ENCODE peak calls at places on chromosomes 1 and 21, in ten cellular contexts. Z is neural progenitor cell; Q is breast epithelium; V is CD8-positive, alpha-beta memory T cell; I is right cardiac atrium; S is brain microvascular endothelial cell; E is H9; W is cardiac muscle cell; B is colonic mucosa; L is tibial artery. U is an unnamed sample.

GRCh38 chr1:154711416-154711815 is 103.4 kb upstream of the ADAR start:
- DNase-seq in S (no peak), I (no peak), B (no peak), E (no peak), V (no peak), Z (no peak), W (no peak), L (no peak), Q (no peak), U (no peak)

GRCh38 chr1:56446531-56447098 is 132.7 kb downstream of the PLPP3 start:
- DNase-seq in Z (no peak), L (peak), B (peak), Q (no peak), S (peak), W (peak), I (peak), E (no peak), V (no peak), U (no peak)

GRCh38 chr1:111746614-111746999 is 7.4 kb upstream of the INKA2 start:
- DNase-seq in Q (no peak), L (no peak), V (no peak), Z (no peak), W (no peak), B (no peak), S (no peak), I (no peak), E (no peak), U (no peak)

GRCh38 chr1:90347366-90347765 is 352.5 kb downstream of the ZNF326 start:
- DNase-seq in Z (no peak), W (no peak), V (no peak), I (no peak), S (no peak), E (no peak), Q (no peak), B (peak), L (no peak), U (no peak)

GRCh38 chr1:169615803-169616202 is 14.1 kb downstream of the SELP start:
- DNase-seq in B (no peak), Z (no peak), Q (no peak), S (no peak), W (no peak), L (no peak), E (no peak), V (no peak), I (no peak), U (no peak)

GRCh38 chr21:34109075-34109474 is 35.7 kb downstream of the MRPS6 start:
- DNase-seq in L (no peak), W (no peak), S (no peak), V (no peak), I (no peak), E (no peak), Z (no peak), Q (no peak), B (no peak), U (no peak)

GRCh38 chr1:91924146-91924545 is 25.1 kb upstream of the BRDT start:
- DNase-seq in Z (no peak), Q (no peak), B (no peak), S (peak), E (no peak), I (no peak), V (no peak), W (peak), L (no peak), U (peak)

GRCh38 chr1:11925938-11926292 is 312 bp downstream of the KIAA2013 start:
- DNase-seq in Q (no peak), Z (no peak), B (no peak), V (no peak), L (no peak), W (no peak), I (peak), S (no peak), E (no peak), U (no peak)

GRCh38 chr1:238466459-238466858 is 575.7 kb upstream of the ZP4 start:
- DNase-seq in I (no peak), S (no peak), L (no peak), B (no peak), V (no peak), W (no peak), E (no peak), Q (no peak), Z (no peak), U (no peak)

GRCh38 chr1:64000021-64000420 is 203.4 kb upstream of the UBE2U start:
- DNase-seq in E (no peak), B (no peak), Q (no peak), L (no peak), Z (no peak), S (no peak), V (no peak), W (no peak), I (no peak), U (no peak)

GRCh38 chr1:207884276-207885029 is 26.5 kb downstream of the CD34 start:
- DNase-seq in L (no peak), V (no peak), S (no peak), Q (no peak), W (no peak), B (no peak), E (no peak), Z (no peak), I (no peak), U (no peak)

GRCh38 chr1:92274939-92275338 is 23.8 kb downstream of the GLMN start:
- DNase-seq in Q (no peak), I (no peak), B (no peak), S (peak), V (no peak), W (no peak), L (no peak), Z (no peak), E (no peak), U (no peak)

GRCh38 chr1:57889686-57890360 is 466.0 kb upstream of the DAB1 start:
- DNase-seq in Q (no peak), E (no peak), I (no peak), Z (no peak), L (no peak), V (no peak), B (no peak), W (peak), S (peak), U (no peak)

GRCh38 chr1:28887418-28887834 is 26.9 kb upstream of the EPB41 start:
- DNase-seq in V (peak), W (no peak), B (peak), Z (peak), Q (no peak), E (no peak), I (peak), L (no peak), S (no peak), U (no peak)

GRCh38 chr1:245874942-245875580 is 632.0 kb downstream of the SMYD3 start:
- DNase-seq in Q (no peak), E (no peak), I (peak), B (peak), W (peak), Z (no peak), S (peak), L (peak), V (no peak), U (peak)

GRCh38 chr1:211580303-211580687 is 1.3 kb upstream of the SLC30A1 start:
- DNase-seq in L (no peak), Q (no peak), W (no peak), B (no peak), E (no peak), Z (peak), S (no peak), V (no peak), I (no peak), U (no peak)

GRCh38 chr21:42148097-42148496 is 70.8 kb upstream of the ABCG1 start:
- DNase-seq in L (no peak), B (no peak), Q (no peak), W (no peak), Z (no peak), S (no peak), E (no peak), I (no peak), V (no peak), U (no peak)

GRCh38 chr1:204426035-204426436 is 14.4 kb upstream of the PPP1R15B start:
- DNase-seq in Z (no peak), L (no peak), W (peak), S (peak), V (no peak), I (no peak), Q (no peak), B (no peak), E (no peak), U (no peak)

GRCh38 chr21:28375708-28376385 is 616.8 kb downstream of the LTN1 start:
- DNase-seq in L (no peak), E (no peak), Q (no peak), W (peak), B (no peak), Z (no peak), V (no peak), I (no peak), S (peak), U (peak)

GRCh38 chr1:11982010-11982392 is 1.8 kb downstream of the MFN2 start:
- DNase-seq in E (no peak), B (no peak), L (no peak), I (no peak), V (no peak), W (no peak), Z (peak), Q (no peak), S (peak), U (no peak)

GRCh38 chr1:160366731-160367515 is at the start of gene NHLH1:
- DNase-seq in Z (no peak), W (no peak), E (no peak), I (no peak), S (no peak), Q (no peak), B (no peak), L (no peak), V (no peak), U (no peak)

GRCh38 chr1:155062702-155063411 is 683 bp upstream of the EFNA4 start:
- DNase-seq in S (peak), Q (peak), B (peak), L (no peak), E (peak), W (peak), I (peak), V (peak), Z (peak), U (no peak)

GRCh38 chr1:114485286-114485685 is 25.7 kb downstream of the TRIM33 start:
- DNase-seq in I (no peak), B (no peak), S (no peak), L (no peak), Q (no peak), E (no peak), V (no peak), W (peak), Z (no peak), U (no peak)

GRCh38 chr1:163068716-163069115 is 445 bp upstream of the RGS4 start:
- DNase-seq in V (no peak), W (peak), I (no peak), S (no peak), L (no peak), B (no peak), Q (no peak), E (no peak), Z (no peak), U (no peak)

GRCh38 chr1:229624521-229624905 is 1.4 kb downstream of the TAF5L start:
- DNase-seq in E (no peak), V (no peak), Z (no peak), L (no peak), Q (no peak), I (no peak), W (no peak), B (no peak), S (no peak), U (no peak)

GRCh38 chr1:179234863-179235262 is 5.4 kb upstream of the ABL2 start:
- DNase-seq in B (no peak), S (no peak), V (no peak), Z (no peak), E (no peak), L (no peak), W (no peak), I (no peak), Q (no peak), U (no peak)

DNA sequence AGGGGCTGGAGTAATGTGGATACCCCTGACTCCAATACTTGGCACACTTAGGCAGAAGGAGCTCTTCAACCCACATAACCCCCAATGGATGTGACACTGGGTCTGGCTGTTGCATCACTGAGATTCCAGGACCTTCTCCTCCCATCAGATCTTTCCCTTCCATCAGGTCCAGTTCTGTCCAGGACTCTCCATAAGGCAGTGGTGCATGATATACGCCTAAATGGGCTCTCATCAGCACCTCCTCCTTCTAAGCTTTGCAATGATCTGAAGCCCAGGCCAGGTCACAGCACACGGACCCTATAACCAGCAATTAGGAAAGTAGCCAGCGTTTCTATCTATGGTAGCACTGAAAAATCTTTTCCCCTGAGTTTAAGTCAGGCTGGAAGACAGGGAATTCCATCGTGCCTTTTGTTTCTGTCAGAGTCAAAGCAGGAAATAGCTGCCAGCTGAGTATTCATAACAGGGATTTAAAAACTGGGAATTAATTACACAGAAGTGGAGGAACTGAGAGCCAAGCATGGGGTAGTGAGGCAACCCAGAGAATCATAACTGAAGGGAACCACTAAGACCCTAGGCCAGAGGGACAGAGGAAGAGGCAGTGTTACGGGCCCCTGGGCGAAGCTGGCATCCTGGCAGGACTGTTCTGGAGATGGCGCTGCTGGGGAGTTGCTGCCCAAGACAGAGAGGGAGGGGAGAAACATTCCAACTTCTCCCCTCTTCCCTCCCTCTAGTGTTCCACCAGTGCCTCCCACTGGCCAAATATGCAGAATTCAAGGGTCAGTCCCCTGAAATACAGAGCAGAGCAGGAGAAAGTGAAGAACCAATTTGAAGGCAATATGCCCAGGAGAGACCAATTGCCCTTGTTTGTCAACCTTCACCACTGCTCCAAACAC is 37.5 kb upstream of the HOOK1 start:
- DNase-seq in S (no peak), V (no peak), L (no peak), E (no peak), B (no peak), Z (no peak), Q (no peak), I (no peak), W (peak), U (no peak)
- H3K27ac ChIP-seq in S (no peak), V (no peak), L (no peak), E (no peak), B (no peak), Z (no peak), Q (no peak), I (no peak), W (no peak), U (peak)

DNA sequence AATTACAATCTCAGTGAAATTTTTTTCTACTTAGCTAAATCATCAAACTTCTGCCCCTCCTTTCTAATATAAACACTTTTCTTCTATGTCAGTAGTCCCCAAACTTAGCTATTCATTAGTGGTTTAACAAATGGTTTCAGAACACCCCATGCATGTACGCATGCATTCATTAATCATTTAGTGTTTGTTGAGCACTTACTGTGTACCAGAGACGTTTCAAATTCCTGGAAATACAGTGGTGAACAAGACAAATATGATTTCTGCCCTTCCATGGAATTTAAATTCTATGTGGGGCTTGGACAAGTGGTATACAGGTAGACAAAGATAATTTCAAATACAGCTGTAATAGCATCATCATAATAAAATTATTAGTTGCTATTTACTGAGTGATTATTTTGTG is 1.5 kb downstream of the ZBTB40 start:
- DNase-seq in Q (no peak), Z (no peak), S (no peak), W (no peak), L (no peak), E (no peak), V (no peak), B (no peak), I (no peak), U (no peak)
- H3K27ac ChIP-seq in Q (no peak), Z (no peak), S (no peak), W (peak), L (peak), E (no peak), V (peak), B (no peak), I (no peak), U (no peak)

GRCh38 chr1:171661076-171661650 is 8.7 kb upstream of the MYOC start:
- DNase-seq in Q (no peak), I (no peak), B (no peak), W (no peak), S (no peak), Z (no peak), L (no peak), V (no peak), E (no peak), U (no peak)

GRCh38 chr1:171666114-171666769 is 13.8 kb upstream of the MYOC start:
- DNase-seq in S (no peak), B (no peak), I (no peak), E (no peak), W (no peak), Q (no peak), L (no peak), V (no peak), Z (no peak), U (no peak)

GRCh38 chr1:171663036-171663853 is 10.8 kb upstream of the MYOC start:
- DNase-seq in Z (no peak), E (no peak), B (no peak), Q (no peak), S (no peak), L (no peak), I (no peak), V (no peak), W (no peak), U (no peak)

GRCh38 chr1:171664976-171665375 is 12.5 kb upstream of the MYOC start:
- DNase-seq in E (no peak), Q (no peak), Z (no peak), W (no peak), V (no peak), I (no peak), B (no peak), L (no peak), S (no peak), U (no peak)

DNA sequence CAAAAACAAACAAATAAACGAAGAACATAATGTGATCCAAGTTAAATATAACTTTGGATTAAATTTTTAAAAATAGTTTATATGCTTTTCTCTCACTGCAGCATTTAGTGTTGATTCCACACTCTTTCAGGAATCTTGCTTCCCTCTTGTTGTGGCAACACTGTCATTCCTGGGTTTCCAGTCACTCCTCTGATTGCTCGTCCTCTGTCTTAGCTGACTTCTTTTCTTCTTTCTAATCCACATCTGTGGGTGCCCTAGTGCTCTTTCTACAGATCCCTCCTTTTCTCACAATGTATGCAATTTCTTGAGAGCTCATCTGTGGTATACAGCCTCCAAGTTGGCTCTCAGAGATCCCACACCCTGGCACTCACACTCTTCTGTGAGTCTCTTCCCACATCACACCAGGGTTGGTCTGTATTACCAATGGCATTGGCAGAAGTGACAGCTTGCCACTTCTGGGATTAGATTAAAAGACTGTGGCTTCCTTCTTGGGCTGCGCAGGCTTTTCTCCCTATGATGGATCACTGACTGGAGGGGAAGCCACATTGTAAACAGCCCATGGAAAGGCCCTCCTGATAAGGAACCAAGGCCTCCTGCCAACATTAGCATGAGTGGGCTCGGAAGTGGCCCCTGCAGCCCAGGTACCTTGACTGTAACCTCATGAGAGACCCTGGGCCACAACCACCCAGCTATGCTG is 11.5 kb upstream of the MYOC start:
- DNase-seq in I (no peak), S (no peak), V (no peak), E (no peak), B (no peak), W (no peak), Z (no peak), Q (no peak), L (no peak), U (no peak)
- H3K27ac ChIP-seq in I (peak), S (no peak), V (no peak), E (no peak), B (no peak), W (no peak), Z (no peak), Q (peak), L (peak), U (no peak)

DNA sequence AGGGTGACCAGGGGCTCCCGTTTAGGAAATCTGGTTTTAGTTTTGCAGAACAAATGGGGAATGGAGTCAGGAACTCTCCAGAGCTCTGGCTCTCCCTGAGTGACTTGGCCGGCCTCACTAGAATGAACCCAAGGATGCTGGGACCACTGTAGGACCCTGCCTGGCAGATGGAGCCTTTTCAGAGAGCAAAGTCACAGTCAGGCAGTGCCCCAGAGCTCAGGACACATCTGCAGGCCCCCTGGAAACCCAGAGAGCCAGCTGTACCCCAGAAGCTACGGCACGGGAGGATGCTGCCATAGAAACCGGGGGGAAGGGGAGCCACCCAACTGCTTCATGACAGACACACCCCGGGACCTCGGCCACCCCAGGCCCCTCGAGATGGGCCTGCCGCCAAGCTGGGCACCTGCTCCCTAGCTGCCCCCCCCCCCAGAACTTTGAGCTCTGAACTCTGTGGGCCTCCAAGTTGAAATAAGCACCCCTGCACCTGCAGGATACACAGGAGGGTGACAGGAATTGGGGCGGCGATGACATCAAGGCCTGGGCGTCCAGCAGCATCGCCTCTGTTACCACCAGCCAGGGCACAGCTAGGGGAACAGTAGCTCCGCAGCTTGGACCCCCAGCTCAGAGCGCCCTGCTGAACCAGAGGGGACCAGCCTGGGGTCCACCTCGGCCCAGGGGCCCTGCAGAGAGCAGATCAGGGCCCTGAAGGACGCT is 91.8 kb upstream of the VAMP3 start:
- DNase-seq in V (no peak), Z (no peak), L (no peak), I (peak), S (no peak), E (no peak), B (no peak), Q (no peak), W (no peak), U (no peak)
- H3K27ac ChIP-seq in V (no peak), Z (no peak), L (no peak), I (no peak), S (no peak), E (no peak), B (no peak), Q (peak), W (no peak), U (no peak)

GRCh38 chr1:225482489-225482950 is 54.7 kb upstream of the LBR start:
- DNase-seq in E (peak), S (no peak), Q (no peak), Z (no peak), L (no peak), W (peak), V (no peak), I (no peak), B (no peak), U (no peak)
- H3K27ac ChIP-seq in E (no peak), S (no peak), Q (no peak), Z (no peak), L (peak), W (no peak), V (no peak), I (no peak), B (no peak), U (no peak)

U was measured in AG04450.